ENCODE peak calls at places on chromosomes 1 and 21, in seven cellular contexts. P is heart right ventricle; I is DMS 273 treated with DMSO at 0.1 percent for 48 hours; W is naive thymus-derived CD8-positive, alpha-beta T cell; D is stimulated activated effector memory CD8-positive, alpha-beta T cell treated with anti-CD3 and anti-CD28 coated beads, Interleukin-12 subunit alpha, Interleukin-12 subunit beta, amount 100 ng/mL, for 72 hours; L is A549; Q is activated CD4-positive, alpha-beta T cell treated with anti-CD3 and anti-CD28 coated beads for 4 hours. E is an unnamed sample.

GRCh38 chr1:212677136-212677535 is 22.5 kb downstream of the BATF3 start:
- DNase-seq in P (no peak), I (no peak), W (no peak), D (no peak), L (no peak), Q (no peak), E (no peak)

GRCh38 chr1:215665212-215665611 is 98.1 kb downstream of the KCTD3 start:
- DNase-seq in P (no peak), I (no peak), W (no peak), D (no peak), L (no peak), Q (no peak), E (no peak)

GRCh38 chr21:14917762-14918161 is 147.0 kb downstream of the NRIP1 start:
- DNase-seq in P (no peak), I (no peak), W (no peak), D (no peak), L (no peak), Q (no peak), E (no peak)

GRCh38 chr1:198121058-198121829 is 35.6 kb upstream of the NEK7 start:
- DNase-seq in P (no peak), I (no peak), W (no peak), D (no peak), L (peak), Q (no peak), E (no peak)

GRCh38 chr1:152886090-152886489 is 8.0 kb downstream of the SMCP start:
- DNase-seq in P (no peak), I (no peak), W (no peak), D (no peak), L (no peak), Q (no peak), E (no peak)

GRCh38 chr21:35048183-35048601 is 910 bp downstream of the RUNX1 start:
- DNase-seq in P (no peak), I (no peak), W (no peak), D (no peak), L (no peak), Q (peak), E (peak)

GRCh38 chr1:31795801-31796621 is 19.8 kb downstream of the SPOCD1 start:
- DNase-seq in P (no peak), I (no peak), W (no peak), D (no peak), L (no peak), Q (no peak), E (no peak)

GRCh38 chr1:228321478-228321877 is 85.2 kb downstream of the TRIM11 start:
- DNase-seq in P (no peak), I (no peak), W (peak), D (no peak), L (no peak), Q (no peak), E (no peak)

GRCh38 chr1:90347366-90347765 is 352.5 kb downstream of the ZNF326 start:
- DNase-seq in P (no peak), I (no peak), W (no peak), D (no peak), L (no peak), Q (no peak), E (no peak)

GRCh38 chr1:27478098-27478497 is 11.9 kb downstream of the WASF2 start:
- DNase-seq in P (no peak), I (no peak), W (no peak), D (no peak), L (no peak), Q (no peak), E (no peak)

GRCh38 chr1:216903389-216903754 is 180.1 kb upstream of the ESRRG start:
- DNase-seq in P (no peak), I (no peak), W (no peak), D (no peak), L (no peak), Q (no peak), E (no peak)

GRCh38 chr1:56411484-56412180 is 167.7 kb downstream of the PLPP3 start:
- DNase-seq in P (peak), I (no peak), W (no peak), D (no peak), L (no peak), Q (no peak), E (no peak)

GRCh38 chr1:151831256-151831591 is 378 bp downstream of the RORC start:
- DNase-seq in P (no peak), I (no peak), W (no peak), D (no peak), L (no peak), Q (no peak), E (no peak)

GRCh38 chr1:24411963-24412362 is 1.6 kb downstream of the STPG1 start:
- DNase-seq in P (no peak), I (no peak), W (no peak), D (no peak), L (no peak), Q (no peak), E (no peak)

E was measured in psoas muscle.